ENCODE peak calls at places on chromosome 13, in eight cellular contexts. One of them, this sample, is unnamed.
A peak's percentile ranks its signal among the peaks of the same experiment; 100 is the strongest.

GRCh38 chr13:30340367-30341184 is 33.2 kb upstream of the KATNAL1 start:
- DNase-seq in ovary: peak; percentile 47
- DNase-seq in A549: no peak
- DNase-seq in sigmoid colon: peak; percentile 95
- DNase-seq in suprapubic skin: no peak
- DNase-seq in H1: no peak
- DNase-seq in upper lobe of left lung: no peak
- DNase-seq in transverse colon: peak; percentile 45
- DNase-seq in this sample: no peak

GRCh38 chr13:51317262-51317661 is 22.2 kb upstream of the SERPINE3 start:
- DNase-seq in ovary: no peak
- DNase-seq in A549: no peak
- DNase-seq in sigmoid colon: no peak
- DNase-seq in suprapubic skin: no peak
- DNase-seq in H1: no peak
- DNase-seq in upper lobe of left lung: no peak
- DNase-seq in transverse colon: no peak
- DNase-seq in this sample: no peak

GRCh38 chr13:33639158-33639557 is 178.8 kb upstream of the RFC3 start:
- DNase-seq in ovary: peak; percentile 54
- DNase-seq in A549: no peak
- DNase-seq in sigmoid colon: peak; percentile 86
- DNase-seq in suprapubic skin: no peak
- DNase-seq in H1: no peak
- DNase-seq in upper lobe of left lung: no peak
- DNase-seq in transverse colon: peak; percentile 22
- DNase-seq in this sample: no peak

GRCh38 chr13:95641961-95642621 is 2.4 kb downstream of the DZIP1 start:
- DNase-seq in ovary: peak; percentile 43
- DNase-seq in A549: no peak
- DNase-seq in sigmoid colon: peak; percentile 77
- DNase-seq in suprapubic skin: no peak
- DNase-seq in H1: peak; percentile 81
- DNase-seq in upper lobe of left lung: peak; percentile 91
- DNase-seq in transverse colon: peak; percentile 41
- DNase-seq in this sample: peak; percentile 54

GRCh38 chr13:41457589-41458186 is 338 bp downstream of the RGCC start:
- DNase-seq in ovary: no peak
- DNase-seq in A549: no peak
- DNase-seq in sigmoid colon: no peak
- DNase-seq in suprapubic skin: no peak
- DNase-seq in H1: peak; percentile 62
- DNase-seq in upper lobe of left lung: peak; percentile 92
- DNase-seq in transverse colon: no peak
- DNase-seq in this sample: no peak

GRCh38 chr13:106561551-106562170 is 6.3 kb downstream of the ARGLU1 start:
- DNase-seq in ovary: no peak
- DNase-seq in A549: no peak
- DNase-seq in sigmoid colon: no peak
- DNase-seq in suprapubic skin: no peak
- DNase-seq in H1: no peak
- DNase-seq in upper lobe of left lung: no peak
- DNase-seq in transverse colon: no peak
- DNase-seq in this sample: no peak

GRCh38 chr13:34857561-34857960 is 84.5 kb upstream of the NBEA start:
- DNase-seq in ovary: no peak
- DNase-seq in A549: no peak
- DNase-seq in sigmoid colon: no peak
- DNase-seq in suprapubic skin: no peak
- DNase-seq in H1: no peak
- DNase-seq in upper lobe of left lung: no peak
- DNase-seq in transverse colon: no peak
- DNase-seq in this sample: no peak

GRCh38 chr13:31200636-31200970 is 828 bp downstream of the B3GLCT start:
- DNase-seq in ovary: peak; percentile 45
- DNase-seq in A549: peak; percentile 50
- DNase-seq in sigmoid colon: peak; percentile 72
- DNase-seq in suprapubic skin: no peak
- DNase-seq in H1: peak; percentile 59
- DNase-seq in upper lobe of left lung: peak; percentile 94
- DNase-seq in transverse colon: peak; percentile 63
- DNase-seq in this sample: peak; percentile 50

GRCh38 chr13:95660981-95661581 is 15.9 kb upstream of the DNAJC3 start:
- DNase-seq in ovary: no peak
- DNase-seq in A549: peak; percentile 31
- DNase-seq in sigmoid colon: no peak
- DNase-seq in suprapubic skin: no peak
- DNase-seq in H1: no peak
- DNase-seq in upper lobe of left lung: no peak
- DNase-seq in transverse colon: no peak
- DNase-seq in this sample: no peak

GRCh38 chr13:98879965-98880364 is 97.9 kb downstream of the DOCK9 start:
- DNase-seq in ovary: no peak
- DNase-seq in A549: no peak
- DNase-seq in sigmoid colon: no peak
- DNase-seq in suprapubic skin: no peak
- DNase-seq in H1: no peak
- DNase-seq in upper lobe of left lung: no peak
- DNase-seq in transverse colon: no peak
- DNase-seq in this sample: no peak

GRCh38 chr13:94987081-94987480 is 274.7 kb upstream of the SOX21 start:
- DNase-seq in ovary: no peak
- DNase-seq in A549: no peak
- DNase-seq in sigmoid colon: no peak
- DNase-seq in suprapubic skin: no peak
- DNase-seq in H1: no peak
- DNase-seq in upper lobe of left lung: no peak
- DNase-seq in transverse colon: no peak
- DNase-seq in this sample: no peak

GRCh38 chr13:73429691-73430090 is 370.9 kb downstream of the KLF5 start:
- DNase-seq in ovary: no peak
- DNase-seq in A549: peak; percentile 30
- DNase-seq in sigmoid colon: no peak
- DNase-seq in suprapubic skin: no peak
- DNase-seq in H1: no peak
- DNase-seq in upper lobe of left lung: no peak
- DNase-seq in transverse colon: no peak
- DNase-seq in this sample: no peak

GRCh38 chr13:102000764-102001163 is 401.1 kb downstream of the FGF14 start:
- DNase-seq in ovary: no peak
- DNase-seq in A549: no peak
- DNase-seq in sigmoid colon: no peak
- DNase-seq in suprapubic skin: no peak
- DNase-seq in H1: no peak
- DNase-seq in upper lobe of left lung: no peak
- DNase-seq in transverse colon: no peak
- DNase-seq in this sample: no peak

GRCh38 chr13:36601186-36601585 is 72.6 kb upstream of the SERTM1 start:
- DNase-seq in ovary: no peak
- DNase-seq in A549: no peak
- DNase-seq in sigmoid colon: no peak
- DNase-seq in suprapubic skin: no peak
- DNase-seq in H1: no peak
- DNase-seq in upper lobe of left lung: no peak
- DNase-seq in transverse colon: no peak
- DNase-seq in this sample: no peak

GRCh38 chr13:45331123-45331619 is 9.8 kb downstream of the TPT1 start:
- DNase-seq in ovary: no peak
- DNase-seq in A549: no peak
- DNase-seq in sigmoid colon: no peak
- DNase-seq in suprapubic skin: no peak
- DNase-seq in H1: no peak
- DNase-seq in upper lobe of left lung: no peak
- DNase-seq in transverse colon: no peak
- DNase-seq in this sample: no peak

GRCh38 chr13:29589234-29589633 is 6.3 kb downstream of the SLC7A1 start:
- DNase-seq in ovary: no peak
- DNase-seq in A549: no peak
- DNase-seq in sigmoid colon: no peak
- DNase-seq in suprapubic skin: no peak
- DNase-seq in H1: no peak
- DNase-seq in upper lobe of left lung: no peak
- DNase-seq in transverse colon: no peak
- DNase-seq in this sample: no peak

GRCh38 chr13:80630685-80631121 is 289.8 kb upstream of the SPRY2 start:
- DNase-seq in ovary: no peak
- DNase-seq in A549: no peak
- DNase-seq in sigmoid colon: peak; percentile 75
- DNase-seq in suprapubic skin: no peak
- DNase-seq in H1: no peak
- DNase-seq in upper lobe of left lung: no peak
- DNase-seq in transverse colon: no peak
- DNase-seq in this sample: no peak

GRCh38 chr13:101977475-101977874 is 424.4 kb downstream of the FGF14 start:
- DNase-seq in ovary: no peak
- DNase-seq in A549: no peak
- DNase-seq in sigmoid colon: no peak
- DNase-seq in suprapubic skin: no peak
- DNase-seq in H1: no peak
- DNase-seq in upper lobe of left lung: no peak
- DNase-seq in transverse colon: no peak
- DNase-seq in this sample: no peak

GRCh38 chr13:87234981-87235380 is 436.2 kb upstream of the SLITRK5 start:
- DNase-seq in ovary: no peak
- DNase-seq in A549: no peak
- DNase-seq in sigmoid colon: no peak
- DNase-seq in suprapubic skin: no peak
- DNase-seq in H1: no peak
- DNase-seq in upper lobe of left lung: no peak
- DNase-seq in transverse colon: no peak
- DNase-seq in this sample: no peak

DNA sequence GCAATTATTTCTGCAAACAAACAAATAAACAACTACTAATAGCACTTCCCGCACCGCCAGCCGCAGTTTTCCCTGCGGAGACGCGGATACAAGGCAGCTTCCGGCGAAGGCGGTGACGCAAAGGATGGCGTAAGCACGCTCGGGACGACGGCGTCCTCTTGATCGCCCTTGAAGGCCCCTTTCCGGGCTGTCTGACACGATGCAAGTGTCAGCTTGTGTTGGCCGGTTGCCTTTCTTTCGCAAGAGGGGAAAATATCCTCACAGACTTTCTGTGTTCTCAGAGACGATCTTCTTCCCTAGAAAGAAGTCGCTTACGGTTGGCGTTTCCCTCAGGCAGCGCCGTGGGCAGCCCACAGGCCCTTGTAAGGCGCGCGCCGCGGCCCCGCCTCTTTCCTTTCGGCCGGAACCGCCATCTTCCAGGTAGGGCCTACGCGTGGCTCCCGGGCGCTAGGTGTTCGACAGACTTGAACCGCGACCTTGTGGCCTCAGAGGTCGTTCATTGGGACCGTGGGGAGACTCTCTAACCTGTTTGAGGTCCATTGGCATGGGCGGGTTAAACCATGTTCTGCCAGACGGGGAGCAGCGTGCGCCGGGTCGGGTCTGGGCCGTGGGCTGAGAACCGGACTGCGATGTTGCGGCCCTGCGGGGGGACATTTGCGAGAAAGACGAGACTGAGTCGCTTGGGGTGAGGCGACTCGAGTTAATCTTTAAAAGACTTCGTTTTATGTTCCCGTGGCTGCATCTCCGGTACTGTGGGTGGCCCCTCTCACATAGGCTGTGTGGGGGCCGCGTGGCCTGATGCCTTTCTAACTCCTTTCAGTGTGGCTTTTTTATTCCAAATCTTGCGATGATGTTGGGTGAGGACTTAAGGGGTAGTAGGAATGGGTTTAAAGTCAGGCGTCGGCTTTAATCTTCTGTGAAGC is at the start of gene RPL21:
- DNase-seq in ovary: peak; percentile 96
- DNase-seq in A549: peak; percentile 66
- DNase-seq in sigmoid colon: peak; percentile 98
- DNase-seq in suprapubic skin: peak; percentile 98
- DNase-seq in H1: peak; percentile 93
- DNase-seq in upper lobe of left lung: peak; percentile 98
- DNase-seq in transverse colon: peak; percentile 97
- DNase-seq in this sample: peak; percentile 96
- H3K4me3 ChIP-seq in ovary: peak within 1 kb of the TSS; percentile 86
- H3K4me3 ChIP-seq in A549: peak within 1 kb of the TSS; percentile 99
- H3K4me3 ChIP-seq in sigmoid colon: peak within 1 kb of the TSS; percentile 68
- H3K4me3 ChIP-seq in suprapubic skin: peak within 1 kb of the TSS; percentile 69
- H3K4me3 ChIP-seq in H1: peak within 1 kb of the TSS; percentile 99
- H3K4me3 ChIP-seq in upper lobe of left lung: peak within 1 kb of the TSS; percentile 74
- H3K4me3 ChIP-seq in transverse colon: peak within 1 kb of the TSS; percentile 78
- H3K4me3 ChIP-seq in this sample: peak within 1 kb of the TSS; percentile 55

DNA sequence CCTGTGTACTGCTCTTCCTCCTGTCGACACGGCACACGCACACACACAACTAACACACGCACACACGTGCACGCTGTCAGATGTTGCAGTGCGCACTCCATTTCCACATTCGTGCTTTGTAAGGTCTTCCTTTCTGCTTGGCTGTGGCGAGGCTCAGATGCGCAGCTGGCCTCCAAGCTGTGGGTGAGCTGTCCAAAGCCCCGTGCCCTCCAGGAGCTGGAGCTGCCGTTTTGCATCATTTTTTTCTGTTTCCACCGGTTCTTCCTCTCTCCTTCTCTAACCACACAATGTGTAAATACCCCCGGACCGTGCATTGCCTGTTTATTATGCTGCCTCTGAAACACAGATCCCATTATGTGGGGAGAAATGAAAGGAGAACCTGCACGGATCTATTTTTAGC is 137.4 kb downstream of the SOX1 start:
- DNase-seq in ovary: no peak
- DNase-seq in A549: no peak
- DNase-seq in sigmoid colon: no peak
- DNase-seq in suprapubic skin: no peak
- DNase-seq in H1: no peak
- DNase-seq in upper lobe of left lung: no peak
- DNase-seq in transverse colon: no peak
- DNase-seq in this sample: no peak
- TF ChIP-seq CTCF in ovary: no peak
- TF ChIP-seq CTCF in A549: no peak
- TF ChIP-seq CTCF in sigmoid colon: no peak
- TF ChIP-seq CTCF in suprapubic skin: no peak
- TF ChIP-seq CTCF in H1: no peak
- TF ChIP-seq CTCF in upper lobe of left lung: no peak
- TF ChIP-seq CTCF in transverse colon: no peak
- TF ChIP-seq CTCF in this sample: no peak

DNA sequence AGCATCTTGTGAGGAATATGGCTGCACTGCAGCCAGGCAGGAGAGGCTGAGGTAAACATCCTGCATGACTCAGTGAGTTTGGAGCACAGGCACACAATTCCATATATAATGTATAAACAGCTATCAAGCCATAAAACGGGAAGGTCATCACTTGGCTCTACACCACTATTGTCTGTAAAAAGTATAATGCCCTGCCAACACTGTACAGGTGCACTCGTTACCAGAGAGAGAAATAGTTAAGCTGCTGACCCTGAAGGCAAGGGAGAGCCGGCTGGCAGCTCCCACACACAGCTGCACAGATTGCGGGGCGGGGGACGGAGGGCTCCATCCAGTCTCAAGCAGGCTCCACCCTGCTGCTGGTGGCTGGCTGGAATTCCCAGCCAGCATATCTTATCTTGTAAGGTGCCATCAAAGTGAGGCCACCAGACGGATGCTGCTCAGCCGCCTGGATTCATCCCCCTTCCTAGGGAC is 668.1 kb downstream of the SLITRK5 start:
- DNase-seq in ovary: no peak
- DNase-seq in A549: no peak
- DNase-seq in sigmoid colon: no peak
- DNase-seq in suprapubic skin: no peak
- DNase-seq in H1: no peak
- DNase-seq in upper lobe of left lung: no peak
- DNase-seq in transverse colon: peak; percentile 51
- DNase-seq in this sample: no peak
- TF ChIP-seq EP300 in ovary: no peak
- TF ChIP-seq EP300 in A549: no peak
- TF ChIP-seq EP300 in sigmoid colon: no peak
- TF ChIP-seq EP300 in suprapubic skin: no peak
- TF ChIP-seq EP300 in H1: no peak
- TF ChIP-seq EP300 in upper lobe of left lung: no peak
- TF ChIP-seq EP300 in transverse colon: no peak
- TF ChIP-seq EP300 in this sample: no peak

GRCh38 chr13:112186091-112186490 is 119.1 kb downstream of the SOX1 start:
- DNase-seq in ovary: no peak
- DNase-seq in A549: no peak
- DNase-seq in sigmoid colon: peak; percentile 51
- DNase-seq in suprapubic skin: peak; percentile 53
- DNase-seq in H1: no peak
- DNase-seq in upper lobe of left lung: no peak
- DNase-seq in transverse colon: no peak
- DNase-seq in this sample: no peak
- H3K4me3 ChIP-seq in ovary: no peak overlapping the region
- H3K4me3 ChIP-seq in A549: no peak overlapping the region
- H3K4me3 ChIP-seq in sigmoid colon: no peak overlapping the region
- H3K4me3 ChIP-seq in suprapubic skin: no peak overlapping the region
- H3K4me3 ChIP-seq in H1: no peak overlapping the region
- H3K4me3 ChIP-seq in upper lobe of left lung: no peak overlapping the region
- H3K4me3 ChIP-seq in transverse colon: no peak overlapping the region
- H3K4me3 ChIP-seq in this sample: no peak overlapping the region